ENCODE peak calls at places on chromosomes 3 and 15, in eight cellular contexts. P is spleen, N is transverse colon, A is GM23338, X is Panc1, C is HCT116, K is breast epithelium, U is K562. G is an unnamed sample.

GRCh38 chr3:188261011-188261410 is 107.1 kb downstream of the LPP start:
- DNase-seq in P (no peak), N (no peak), A (no peak), X (no peak), C (no peak), K (no peak), U (no peak), G (no peak)

GRCh38 chr3:39415983-39416382 is 9.5 kb downstream of the RPSA start:
- DNase-seq in P (no peak), N (no peak), A (no peak), X (no peak), C (no peak), K (no peak), U (no peak), G (no peak)

GRCh38 chr3:179954226-179954870 is 82.4 kb downstream of the PEX5L start:
- DNase-seq in P (no peak), N (no peak), A (no peak), X (no peak), C (no peak), K (no peak), U (no peak), G (no peak)

GRCh38 chr3:124419303-124419702 is 310.9 kb upstream of the UMPS start:
- DNase-seq in P (no peak), N (no peak), A (no peak), X (no peak), C (no peak), K (no peak), U (no peak), G (no peak)

GRCh38 chr15:83973816-83974215 is 261.8 kb upstream of the GOLGA6L4 start:
- DNase-seq in P (no peak), N (no peak), A (peak; percentile 33), X (peak; percentile 4), C (no peak), K (no peak), U (peak; percentile 21), G (no peak)

GRCh38 chr3:143707848-143708247 is 140.4 kb downstream of the SLC9A9 start:
- DNase-seq in P (no peak), N (no peak), A (no peak), X (no peak), C (no peak), K (no peak), U (no peak), G (no peak)

GRCh38 chr15:90539789-90540188 is 10.1 kb downstream of the CRTC3 start:
- DNase-seq in P (no peak), N (no peak), A (no peak), X (no peak), C (no peak), K (no peak), U (no peak), G (no peak)

GRCh38 chr15:80170596-80170995 is 17.8 kb downstream of the FAH start:
- DNase-seq in P (no peak), N (no peak), A (no peak), X (no peak), C (no peak), K (no peak), U (no peak), G (no peak)

GRCh38 chr3:157544501-157545139 is 41.4 kb upstream of the VEPH1 start:
- DNase-seq in P (no peak), N (no peak), A (no peak), X (no peak), C (no peak), K (no peak), U (no peak), G (no peak)
- TF ChIP-seq POLR2AphosphoS5 in P (no peak), N (no peak), A (no peak), X (no peak), C (no peak), K (peak; percentile 53), U (no peak), G (no peak)

DNA sequence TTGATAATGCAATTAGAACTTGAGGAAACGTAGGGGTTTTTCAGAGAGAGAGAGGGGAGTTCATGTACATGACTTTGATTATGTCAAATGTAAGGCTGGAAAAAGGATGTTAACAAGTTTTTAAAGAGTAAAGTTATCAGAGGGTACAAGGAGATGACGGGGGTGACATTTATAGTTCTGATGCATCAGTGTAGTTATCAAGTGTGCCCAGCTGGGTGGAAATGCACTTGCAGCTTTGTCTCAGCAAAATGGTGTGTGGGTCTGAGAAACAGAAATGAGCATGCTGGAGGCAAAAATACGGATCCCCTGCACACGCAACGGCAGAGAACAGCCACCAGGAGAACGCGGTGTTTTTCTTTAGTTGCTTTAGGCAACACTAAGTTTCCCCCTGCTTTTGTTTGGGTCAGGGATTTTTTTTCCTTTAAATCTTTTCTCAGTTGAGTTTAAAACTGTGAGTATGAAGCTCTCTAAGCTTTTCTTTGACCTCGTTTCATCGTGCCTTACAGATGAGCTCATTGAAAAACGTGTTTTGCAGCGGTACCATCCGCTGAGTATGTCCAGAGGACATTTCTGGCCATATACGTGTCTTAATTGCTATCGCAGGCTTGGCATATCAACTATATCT is 205.4 kb downstream of the PDZRN3 start:
- DNase-seq in P (no peak), N (no peak), A (peak; percentile 74), X (no peak), C (no peak), K (no peak), U (no peak), G (no peak)
- TF ChIP-seq CTCF in P (no peak), N (no peak), A (peak; percentile 28), X (no peak), C (peak; percentile 23), K (no peak), U (no peak), G (no peak)

DNA sequence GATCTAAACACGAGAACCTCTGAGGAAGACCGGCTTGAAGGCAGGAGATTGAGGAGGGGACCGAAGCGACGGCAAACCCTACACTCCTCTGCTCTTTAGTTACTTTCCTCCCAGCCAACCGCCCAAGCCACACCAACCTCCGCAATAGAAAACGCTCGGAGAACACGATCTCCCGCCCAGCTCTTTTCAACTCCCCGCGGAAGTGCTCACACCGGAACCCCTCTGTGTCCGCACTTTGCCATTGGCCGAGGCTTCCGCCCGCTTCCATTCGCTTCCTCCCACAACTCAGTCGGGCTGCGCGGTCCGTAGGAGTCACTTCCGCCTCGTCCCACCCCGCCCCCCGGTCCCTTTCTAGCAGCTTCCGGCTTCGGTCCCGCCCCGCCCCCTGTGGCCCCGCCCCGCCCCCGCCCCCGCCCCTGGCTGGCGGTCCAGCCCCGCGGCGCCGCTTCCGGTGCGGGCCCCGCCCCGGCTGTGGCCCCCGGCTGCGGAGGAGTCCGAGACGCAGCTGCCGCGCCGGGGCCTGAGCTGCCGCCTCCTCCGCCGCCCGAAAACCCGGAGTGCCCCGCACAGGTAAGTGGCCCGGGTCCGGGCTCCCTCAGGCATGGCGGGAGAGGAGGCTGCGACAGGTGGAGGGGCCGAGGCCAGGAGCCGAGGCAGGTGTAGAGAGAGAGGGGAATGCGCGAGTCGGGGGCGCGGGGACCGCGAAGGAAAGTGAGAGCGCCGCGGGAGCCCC is at the start of gene ARID3B:
- DNase-seq in P (peak; percentile 98), N (peak; percentile 99), A (peak; percentile 99), X (no peak), C (peak; percentile 95), K (peak; percentile 96), U (peak; percentile 98), G (peak; percentile 98)
- TF ChIP-seq POLR2AphosphoS5 in P (peak; percentile 89), N (peak; percentile 28), A (peak; percentile 77), X (peak; percentile 97), C (peak; percentile 85), K (peak; percentile 18), U (peak; percentile 93), G (peak; percentile 89)

DNA sequence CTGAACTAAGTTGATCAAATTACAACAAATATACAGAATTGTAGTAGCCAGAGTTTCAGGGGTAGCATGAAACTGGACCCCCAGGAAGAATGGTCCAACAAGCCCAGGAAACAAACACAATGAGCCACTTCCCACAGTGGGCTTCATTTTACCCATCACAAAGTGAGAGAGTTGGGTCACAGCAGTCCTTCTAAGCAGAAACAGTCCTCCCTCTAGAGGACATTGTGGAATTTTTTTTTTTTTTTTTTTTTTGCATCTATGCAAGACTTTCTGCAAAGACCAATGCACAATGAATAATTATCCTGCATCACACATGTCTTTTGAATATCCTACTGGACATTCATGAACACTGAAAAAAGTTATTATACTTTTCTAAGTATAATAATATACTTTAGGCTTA is 73.8 kb upstream of the ATP13A5 start:
- DNase-seq in P (no peak), N (no peak), A (peak; percentile 53), X (no peak), C (no peak), K (no peak), U (no peak), G (no peak)
- TF ChIP-seq CTCF in P (no peak), N (no peak), A (peak; percentile 57), X (peak; percentile 51), C (peak; percentile 40), K (no peak), U (no peak), G (no peak)

GRCh38 chr3:108486910-108487309 is 23.5 kb downstream of the MYH15 start:
- DNase-seq in P (no peak), N (no peak), A (no peak), X (no peak), C (no peak), K (no peak), U (peak; percentile 15), G (no peak)
- TF ChIP-seq POLR2AphosphoS5 in P (no peak), N (no peak), A (no peak), X (no peak), C (no peak), K (no peak), U (no peak), G (no peak)

GRCh38 chr15:49370782-49371181 is 52.3 kb upstream of the FGF7 start:
- DNase-seq in P (no peak), N (no peak), A (no peak), X (peak; percentile 22), C (peak; percentile 13), K (no peak), U (peak; percentile 26), G (no peak)
- TF ChIP-seq CTCF in P (no peak), N (no peak), A (no peak), X (peak; percentile 21), C (peak; percentile 39), K (no peak), U (peak; percentile 32), G (no peak)